ENCODE peak calls at places on chromosome 1, in six cellular contexts. One of them, this sample, is unnamed.

GRCh38 chr1:19340387-19340937 is 28.3 kb downstream of the SLC66A1 start:
- DNase-seq in left cardiac atrium: no peak
- DNase-seq in lung microvascular endothelial cell: no peak
- DNase-seq in MG63: no peak
- DNase-seq in mesenteric fat pad: no peak
- DNase-seq in left colon: no peak
- DNase-seq in this sample: no peak

GRCh38 chr1:166193057-166193456 is 26.3 kb upstream of the FAM78B start:
- DNase-seq in mesenteric fat pad: no peak
- DNase-seq in left colon: no peak
- DNase-seq in MG63: no peak
- DNase-seq in left cardiac atrium: no peak
- DNase-seq in lung microvascular endothelial cell: no peak
- DNase-seq in this sample: no peak

GRCh38 chr1:43834280-43835140 is 99.1 kb upstream of the ARTN start:
- DNase-seq in left cardiac atrium: peak
- DNase-seq in MG63: peak
- DNase-seq in mesenteric fat pad: no peak
- DNase-seq in left colon: no peak
- DNase-seq in lung microvascular endothelial cell: peak
- DNase-seq in this sample: peak

GRCh38 chr1:175814885-175815284 is 71.5 kb upstream of the TNR start:
- DNase-seq in mesenteric fat pad: no peak
- DNase-seq in lung microvascular endothelial cell: no peak
- DNase-seq in left cardiac atrium: no peak
- DNase-seq in left colon: no peak
- DNase-seq in MG63: no peak
- DNase-seq in this sample: no peak

GRCh38 chr1:15703562-15703961 is 19.4 kb downstream of the PLEKHM2 start:
- DNase-seq in left cardiac atrium: peak
- DNase-seq in mesenteric fat pad: no peak
- DNase-seq in MG63: peak
- DNase-seq in left colon: peak
- DNase-seq in lung microvascular endothelial cell: no peak
- DNase-seq in this sample: peak

GRCh38 chr1:205598841-205599666 is 32.8 kb downstream of the ELK4 start:
- DNase-seq in MG63: peak
- DNase-seq in left colon: peak
- DNase-seq in mesenteric fat pad: no peak
- DNase-seq in lung microvascular endothelial cell: peak
- DNase-seq in left cardiac atrium: peak
- DNase-seq in this sample: peak

GRCh38 chr1:17212487-17213121 is 7.7 kb downstream of the PADI1 start:
- DNase-seq in left cardiac atrium: peak
- DNase-seq in left colon: peak
- DNase-seq in MG63: no peak
- DNase-seq in lung microvascular endothelial cell: no peak
- DNase-seq in mesenteric fat pad: no peak
- DNase-seq in this sample: no peak

GRCh38 chr1:244212219-244212618 is 161.1 kb downstream of the ZBTB18 start:
- DNase-seq in MG63: peak
- DNase-seq in left cardiac atrium: no peak
- DNase-seq in mesenteric fat pad: peak
- DNase-seq in left colon: no peak
- DNase-seq in lung microvascular endothelial cell: no peak
- DNase-seq in this sample: no peak

GRCh38 chr1:73953611-73954010 is 244.4 kb downstream of the LRRIQ3 start:
- DNase-seq in mesenteric fat pad: no peak
- DNase-seq in left colon: no peak
- DNase-seq in MG63: no peak
- DNase-seq in left cardiac atrium: no peak
- DNase-seq in lung microvascular endothelial cell: no peak
- DNase-seq in this sample: no peak

GRCh38 chr1:93304716-93305138 is 41.0 kb upstream of the DR1 start:
- DNase-seq in lung microvascular endothelial cell: peak
- DNase-seq in left cardiac atrium: no peak
- DNase-seq in left colon: peak
- DNase-seq in mesenteric fat pad: no peak
- DNase-seq in MG63: peak
- DNase-seq in this sample: peak

GRCh38 chr1:220879509-220880366 is 495 bp downstream of the HLX start:
- DNase-seq in left cardiac atrium: peak
- DNase-seq in mesenteric fat pad: peak
- DNase-seq in left colon: peak
- DNase-seq in MG63: peak
- DNase-seq in lung microvascular endothelial cell: peak
- DNase-seq in this sample: peak

GRCh38 chr1:82978461-82979324 is 1020.2 kb downstream of the TTLL7 start:
- DNase-seq in left colon: no peak
- DNase-seq in left cardiac atrium: no peak
- DNase-seq in lung microvascular endothelial cell: no peak
- DNase-seq in mesenteric fat pad: no peak
- DNase-seq in MG63: no peak
- DNase-seq in this sample: no peak

GRCh38 chr1:19646366-19646765 is 2.3 kb downstream of the NBL1 start:
- DNase-seq in lung microvascular endothelial cell: no peak
- DNase-seq in left colon: peak
- DNase-seq in mesenteric fat pad: no peak
- DNase-seq in MG63: no peak
- DNase-seq in left cardiac atrium: peak
- DNase-seq in this sample: no peak

GRCh38 chr1:157993179-157994080 is at the start of gene KIRREL1:
- DNase-seq in left cardiac atrium: peak
- DNase-seq in left colon: peak
- DNase-seq in mesenteric fat pad: no peak
- DNase-seq in MG63: peak
- DNase-seq in lung microvascular endothelial cell: peak
- DNase-seq in this sample: peak